ENCODE peak calls at places on chromosomes 3 and 15, in ten cellular contexts. M is iris pigment epithelial cell; U is HFF-Myc; G is activated CD8-positive, alpha-beta memory T cell treated with anti-CD3 and anti-CD28 coated beads for 24 hours; F is NCI-H1105; E is KBM-7; B is KG1; P is activated CD4-positive, alpha-beta T cell treated with anti-CD3 and anti-CD28 coated beads, Interleukin-2, amount 50 U/mL, for 1 hour; W is epithelial cell of esophagus; R is T-helper 9 cell. J is an unnamed sample.

GRCh38 chr3:71304684-71305083 is 278.8 kb downstream of the FOXP1 start:
- DNase-seq in M (peak), U (no peak), G (no peak), F (no peak), E (no peak), B (no peak), P (peak), W (peak), R (no peak), J (no peak)

GRCh38 chr3:97009427-97010019 is 195.1 kb downstream of the EPHA6 start:
- DNase-seq in M (no peak), U (no peak), G (no peak), F (no peak), E (no peak), B (no peak), P (no peak), W (no peak), R (no peak), J (no peak)

GRCh38 chr3:50450135-50450911 is 53.1 kb downstream of the CACNA2D2 start:
- DNase-seq in M (peak), U (no peak), G (peak), F (no peak), E (no peak), B (no peak), P (peak), W (peak), R (peak), J (peak)

GRCh38 chr3:170257145-170257544 is 34.9 kb downstream of the PRKCI start:
- DNase-seq in M (no peak), U (no peak), G (no peak), F (no peak), E (no peak), B (no peak), P (no peak), W (no peak), R (no peak), J (no peak)

GRCh38 chr15:69342460-69343076 is 43.9 kb downstream of the PAQR5 start:
- DNase-seq in M (no peak), U (no peak), G (no peak), F (no peak), E (no peak), B (no peak), P (no peak), W (no peak), R (no peak), J (no peak)

GRCh38 chr3:130894873-130895330 is 1.0 kb downstream of the ATP2C1 start:
- DNase-seq in M (peak), U (no peak), G (no peak), F (no peak), E (no peak), B (no peak), P (no peak), W (peak), R (no peak), J (no peak)

GRCh38 chr3:122497425-122497824 is 17.3 kb downstream of the KPNA1 start:
- DNase-seq in M (peak), U (peak), G (no peak), F (no peak), E (peak), B (no peak), P (no peak), W (peak), R (no peak), J (peak)

GRCh38 chr3:136195258-136196063 is 674 bp downstream of the MSL2 start:
- DNase-seq in M (peak), U (no peak), G (no peak), F (peak), E (peak), B (peak), P (peak), W (peak), R (peak), J (peak)

GRCh38 chr15:51267714-51268105 is 70.7 kb downstream of the CYP19A1 start:
- DNase-seq in M (no peak), U (no peak), G (no peak), F (peak), E (no peak), B (no peak), P (no peak), W (no peak), R (no peak), J (no peak)

GRCh38 chr3:3699407-3699806 is 99.8 kb upstream of the LRRN1 start:
- DNase-seq in M (no peak), U (no peak), G (no peak), F (no peak), E (no peak), B (no peak), P (no peak), W (no peak), R (no peak), J (no peak)

GRCh38 chr3:170585937-170586310 is at the start of gene SLC7A14:
- DNase-seq in M (peak), U (no peak), G (no peak), F (peak), E (no peak), B (no peak), P (no peak), W (no peak), R (no peak), J (no peak)

GRCh38 chr3:117322866-117323265 is 613.3 kb downstream of the TUSC7 start:
- DNase-seq in M (peak), U (peak), G (no peak), F (no peak), E (peak), B (no peak), P (no peak), W (peak), R (no peak), J (no peak)

GRCh38 chr3:128343287-128344045 is 123.2 kb downstream of the DNAJB8 start:
- DNase-seq in M (peak), U (peak), G (no peak), F (no peak), E (peak), B (no peak), P (no peak), W (peak), R (no peak), J (no peak)

GRCh38 chr3:122594025-122594424 is 16.6 kb downstream of the PARP15 start:
- DNase-seq in M (no peak), U (no peak), G (no peak), F (no peak), E (no peak), B (no peak), P (no peak), W (no peak), R (no peak), J (no peak)

GRCh38 chr3:179673522-179673921 is 20.7 kb downstream of the USP13 start:
- DNase-seq in M (no peak), U (no peak), G (no peak), F (no peak), E (no peak), B (no peak), P (no peak), W (no peak), R (no peak), J (no peak)

GRCh38 chr3:178671261-178672191 is 135.3 kb downstream of the KCNMB2 start:
- DNase-seq in M (peak), U (peak), G (no peak), F (no peak), E (no peak), B (no peak), P (no peak), W (peak), R (no peak), J (no peak)

GRCh38 chr3:127172670-127173515 is 20.0 kb upstream of the PRR23E start:
- DNase-seq in M (peak), U (peak), G (no peak), F (peak), E (no peak), B (no peak), P (no peak), W (peak), R (no peak), J (no peak)

GRCh38 chr15:43998607-43999006 is 171.8 kb downstream of the WDR76 start:
- DNase-seq in M (peak), U (no peak), G (no peak), F (no peak), E (no peak), B (no peak), P (no peak), W (peak), R (no peak), J (no peak)

GRCh38 chr3:31157028-31157694 is 262.7 kb upstream of the GADL1 start:
- DNase-seq in M (no peak), U (no peak), G (no peak), F (no peak), E (no peak), B (no peak), P (no peak), W (no peak), R (no peak), J (no peak)